ENCODE peak calls at places on chromosomes 12 and 14, in eight cellular contexts. U is stomach, B is mucosa of descending colon, O is brain microvascular endothelial cell, Z is cardiac muscle cell, G is BJ, E is cardiac fibroblast, J is suprapubic skin. Y is an unnamed sample.

GRCh38 chr12:104456950-104457745 is 400 bp downstream of the CHST11 start:
- DNase-seq in U (peak), B (peak), O (peak), Z (peak), G (no peak), E (peak), J (peak), Y (peak)

GRCh38 chr12:90253142-90253541 is 544.5 kb upstream of the ATP2B1 start:
- DNase-seq in U (no peak), B (no peak), O (no peak), Z (no peak), G (no peak), E (no peak), J (no peak), Y (no peak)

GRCh38 chr12:96081596-96081995 is 46.2 kb upstream of the LTA4H start:
- DNase-seq in U (no peak), B (no peak), O (no peak), Z (no peak), G (no peak), E (no peak), J (no peak), Y (no peak)

GRCh38 chr12:51911788-51912711 is 4.7 kb downstream of the ACVRL1 start:
- DNase-seq in U (no peak), B (peak), O (no peak), Z (no peak), G (no peak), E (peak), J (peak), Y (no peak)

GRCh38 chr14:91496790-91497189 is 13.3 kb downstream of the PPP4R3A start:
- DNase-seq in U (no peak), B (no peak), O (no peak), Z (no peak), G (no peak), E (no peak), J (no peak), Y (no peak)

GRCh38 chr12:110929818-110930217 is 9.4 kb upstream of the MYL2 start:
- DNase-seq in U (no peak), B (no peak), O (no peak), Z (no peak), G (no peak), E (no peak), J (no peak), Y (no peak)

GRCh38 chr14:76101980-76102379 is 49.7 kb upstream of the GPATCH2L start:
- DNase-seq in U (no peak), B (no peak), O (no peak), Z (no peak), G (no peak), E (no peak), J (no peak), Y (no peak)

GRCh38 chr12:90333939-90334338 is 621.0 kb downstream of the CCER1 start:
- DNase-seq in U (no peak), B (no peak), O (peak), Z (no peak), G (no peak), E (peak), J (no peak), Y (no peak)

GRCh38 chr14:92366237-92366636 is 43.3 kb downstream of the SLC24A4 start:
- DNase-seq in U (no peak), B (no peak), O (no peak), Z (no peak), G (no peak), E (no peak), J (no peak), Y (no peak)

GRCh38 chr12:92629349-92630065 is 73.3 kb upstream of the PLEKHG7 start:
- DNase-seq in U (peak), B (no peak), O (peak), Z (peak), G (no peak), E (no peak), J (no peak), Y (peak)

GRCh38 chr12:91892081-91892855 is 253.4 kb downstream of the BTG1 start:
- DNase-seq in U (no peak), B (no peak), O (no peak), Z (no peak), G (no peak), E (no peak), J (no peak), Y (no peak)

GRCh38 chr14:79304279-79304678 is 907.0 kb downstream of the DIO2 start:
- DNase-seq in U (no peak), B (no peak), O (no peak), Z (no peak), G (no peak), E (no peak), J (no peak), Y (no peak)
- TF ChIP-seq CTCF in U (no peak), B (no peak), O (no peak), Z (no peak), G (no peak), E (no peak), J (no peak), Y (no peak)

GRCh38 chr12:75978677-75979076 is 52.9 kb downstream of the PHLDA1 start:
- DNase-seq in U (no peak), B (no peak), O (peak), Z (no peak), G (no peak), E (no peak), J (no peak), Y (no peak)
- H3K4me3 ChIP-seq in U (no peak), B (no peak), O (no peak), Z (no peak), G (no peak), E (no peak), J (no peak), Y (no peak)

GRCh38 chr12:97943359-97943758 is 480.8 kb downstream of the RMST start:
- DNase-seq in U (no peak), B (no peak), O (no peak), Z (no peak), G (no peak), E (no peak), J (no peak), Y (no peak)
- TF ChIP-seq CTCF in U (no peak), B (no peak), O (no peak), Z (no peak), G (no peak), E (no peak), J (no peak), Y (peak)

DNA sequence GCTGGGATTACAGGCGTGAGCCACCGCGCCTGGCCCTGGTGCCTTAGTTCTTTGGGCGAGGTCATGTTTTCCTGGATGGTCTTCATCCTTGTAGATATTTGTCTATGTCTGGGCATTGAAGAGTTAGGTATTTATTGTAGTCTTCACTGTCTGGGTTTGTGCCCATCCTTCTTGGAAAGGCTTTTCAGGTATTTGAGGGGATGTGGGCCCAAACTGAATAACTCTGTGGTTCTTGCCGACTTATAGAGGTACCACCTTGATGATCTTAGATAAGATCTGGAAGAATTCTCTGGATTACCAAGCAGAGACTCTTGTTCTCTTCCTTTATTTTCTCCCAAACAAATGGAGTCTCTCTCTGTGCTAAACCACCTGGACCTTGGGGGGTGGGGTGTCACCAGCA is 18.9 kb downstream of the FGD4 start:
- DNase-seq in U (no peak), B (no peak), O (no peak), Z (no peak), G (no peak), E (no peak), J (no peak), Y (no peak)
- H3K4me3 ChIP-seq in U (no peak), B (no peak), O (no peak), Z (no peak), G (no peak), E (no peak), J (no peak), Y (no peak)